ENCODE peak calls at places on chromosomes 2 and 18, in ten cellular contexts. T, H, U, B, J, N, K, R, I and Q are unnamed samples.

GRCh38 chr18:79765491-79766245 is 32.1 kb upstream of the KCNG2 start:
- DNase-seq in T (no peak), H (no peak), U (no peak), B (no peak), J (no peak), N (no peak), K (no peak), R (peak; percentile 75), I (peak; percentile 8), Q (no peak)

GRCh38 chr2:641501-642430 is 35.4 kb downstream of the TMEM18 start:
- DNase-seq in T (no peak), H (no peak), U (no peak), B (no peak), J (no peak), N (no peak), K (no peak), R (no peak), I (no peak), Q (no peak)

GRCh38 chr2:170525566-170525900 is 189.6 kb upstream of the SP5 start:
- DNase-seq in T (peak; percentile 38), H (peak; percentile 71), U (no peak), B (peak; percentile 60), J (peak; percentile 96), N (peak; percentile 76), K (no peak), R (peak; percentile 98), I (peak; percentile 94), Q (peak; percentile 92)

GRCh38 chr2:29844713-29845320 is 76.6 kb downstream of the ALK start:
- DNase-seq in T (no peak), H (no peak), U (no peak), B (no peak), J (no peak), N (no peak), K (no peak), R (peak; percentile 67), I (peak; percentile 10), Q (no peak)

GRCh38 chr18:39453882-39454281 is 1888.3 kb upstream of the CELF4 start:
- DNase-seq in T (peak; percentile 51), H (no peak), U (no peak), B (no peak), J (peak; percentile 99), N (no peak), K (no peak), R (peak; percentile 65), I (peak; percentile 61), Q (no peak)

GRCh38 chr2:177312562-177312961 is 48.0 kb upstream of the NFE2L2 start:
- DNase-seq in T (no peak), H (no peak), U (no peak), B (no peak), J (no peak), N (no peak), K (no peak), R (no peak), I (no peak), Q (no peak)

GRCh38 chr2:11872247-11872947 is 126.0 kb downstream of the LPIN1 start:
- DNase-seq in T (no peak), H (no peak), U (no peak), B (peak; percentile 11), J (peak; percentile 81), N (no peak), K (no peak), R (no peak), I (no peak), Q (peak; percentile 31)

GRCh38 chr18:9587924-9588323 is 26.4 kb downstream of the PPP4R1 start:
- DNase-seq in T (no peak), H (no peak), U (no peak), B (no peak), J (no peak), N (no peak), K (no peak), R (no peak), I (no peak), Q (no peak)

GRCh38 chr2:109129356-109129920 is 433 bp downstream of the SH3RF3 start:
- DNase-seq in T (peak; percentile 33), H (no peak), U (no peak), B (peak; percentile 24), J (peak; percentile 46), N (no peak), K (no peak), R (peak; percentile 66), I (peak; percentile 21), Q (peak; percentile 60)

GRCh38 chr18:12468458-12468857 is 60.7 kb downstream of the PRELID3A start:
- DNase-seq in T (no peak), H (no peak), U (no peak), B (no peak), J (no peak), N (no peak), K (no peak), R (no peak), I (no peak), Q (no peak)

GRCh38 chr18:12474876-12475275 is 67.1 kb downstream of the PRELID3A start:
- DNase-seq in T (no peak), H (no peak), U (no peak), B (no peak), J (no peak), N (no peak), K (no peak), R (peak; percentile 31), I (no peak), Q (no peak)

DNA sequence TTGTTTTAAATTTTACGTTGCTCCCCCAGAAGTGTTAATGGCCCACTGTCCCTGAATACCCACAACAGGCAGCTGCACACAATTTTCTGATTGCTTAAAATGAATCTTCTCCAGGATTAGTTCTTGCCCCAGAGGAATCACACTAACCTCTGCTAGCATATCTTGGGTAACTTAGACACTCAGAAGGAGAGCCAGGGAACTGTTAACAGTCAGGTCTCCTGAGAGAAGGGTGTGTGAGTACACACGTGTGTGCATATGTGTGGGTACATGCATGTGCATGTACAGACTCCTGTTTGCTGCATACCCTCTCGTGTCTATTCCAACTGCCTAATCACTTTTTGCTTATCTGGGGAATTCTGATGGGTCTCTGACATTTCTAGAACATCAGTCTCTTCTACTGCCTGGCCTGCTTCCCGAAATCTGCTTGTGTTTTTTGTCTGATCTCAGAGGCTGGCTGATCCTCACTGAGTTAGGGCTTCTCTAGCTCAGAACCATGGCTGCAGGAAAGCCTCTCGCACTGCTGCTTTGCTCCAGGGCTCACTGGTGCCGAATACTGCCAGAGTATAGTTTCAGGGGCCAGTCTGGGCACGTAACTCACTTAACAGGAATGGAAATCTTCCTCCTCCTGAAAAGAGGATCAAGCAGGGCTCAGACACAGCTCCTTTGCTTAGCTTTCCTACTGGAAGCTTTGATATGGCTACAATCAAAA is 62.8 kb downstream of the PRELID3A start:
- DNase-seq in T (no peak), H (no peak), U (no peak), B (no peak), J (no peak), N (no peak), K (no peak), R (no peak), I (no peak), Q (no peak)
- H3K27ac ChIP-seq in T (no peak overlapping the region), H (no peak overlapping the region), U (no peak overlapping the region), B (no peak overlapping the region), J (no peak overlapping the region), N (no peak overlapping the region), K (no peak overlapping the region), R (no peak overlapping the region), I (no peak overlapping the region), Q (no peak overlapping the region)

GRCh38 chr2:201830666-201831065 is 24.3 kb downstream of the CDK15 start:
- DNase-seq in T (no peak), H (no peak), U (no peak), B (no peak), J (no peak), N (no peak), K (no peak), R (no peak), I (no peak), Q (no peak)
- H3K4me1 ChIP-seq in T (no peaks in the 10 kb centered on the region), H (peaks cover 5% of the 10 kb centered on the region), U (no peaks in the 10 kb centered on the region), B (no peaks in the 10 kb centered on the region), J (no peaks in the 10 kb centered on the region), N (no peaks in the 10 kb centered on the region), K (no peaks in the 10 kb centered on the region), R (peaks cover 26% of the 10 kb centered on the region), I (peaks cover 23% of the 10 kb centered on the region), Q (peaks cover 20% of the 10 kb centered on the region)

DNA sequence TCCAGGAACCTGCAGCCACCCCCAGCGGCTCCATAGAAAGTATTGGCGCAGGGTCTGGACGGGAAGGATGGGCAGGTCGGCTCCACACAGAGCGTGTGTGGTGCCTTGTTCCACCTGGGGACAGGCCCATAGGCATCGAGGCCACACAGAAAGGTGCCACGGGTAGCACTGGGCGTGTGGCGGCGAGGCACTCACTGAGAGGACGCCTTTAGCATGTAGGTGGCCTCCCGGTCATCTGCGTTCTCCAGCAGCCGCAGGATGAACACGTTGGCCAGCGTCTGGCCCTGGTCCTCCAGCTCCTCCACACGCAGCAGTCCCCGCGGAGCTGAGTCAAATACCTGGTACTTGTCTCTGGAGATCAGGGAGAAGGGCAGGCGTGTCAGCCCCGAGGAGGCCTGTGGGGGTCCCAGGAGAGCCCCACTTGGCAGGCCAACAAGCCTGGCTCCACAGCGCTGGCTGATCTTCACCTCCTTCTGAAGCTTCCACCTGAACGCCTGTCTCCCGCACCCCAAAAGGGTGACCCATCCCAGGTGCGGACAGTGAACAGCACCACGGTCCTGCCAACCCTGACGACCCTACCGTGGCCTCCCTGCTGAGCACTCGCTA is 13.2 kb downstream of the SNORC start:
- DNase-seq in T (no peak), H (no peak), U (no peak), B (no peak), J (no peak), N (no peak), K (no peak), R (no peak), I (no peak), Q (no peak)
- H3K27ac ChIP-seq in T (no peak overlapping the region), H (no peak overlapping the region), U (no peak overlapping the region), B (no peak overlapping the region), J (no peak overlapping the region), N (no peak overlapping the region), K (no peak overlapping the region), R (no peak overlapping the region), I (no peak overlapping the region), Q (no peak overlapping the region)

GRCh38 chr2:166234112-166234846 is 106.5 kb upstream of the SCN1A start:
- DNase-seq in T (no peak), H (no peak), U (no peak), B (peak; percentile 10), J (peak; percentile 88), N (no peak), K (no peak), R (peak; percentile 82), I (peak; percentile 87), Q (no peak)

GRCh38 chr2:166233244-166233643 is 105.4 kb upstream of the SCN1A start:
- DNase-seq in T (no peak), H (no peak), U (no peak), B (no peak), J (no peak), N (no peak), K (no peak), R (no peak), I (no peak), Q (no peak)

GRCh38 chr2:166230724-166231070 is 102.9 kb upstream of the SCN1A start:
- DNase-seq in T (no peak), H (no peak), U (no peak), B (no peak), J (no peak), N (no peak), K (no peak), R (no peak), I (no peak), Q (no peak)

GRCh38 chr2:166230024-166230723 is 102.4 kb upstream of the SCN1A start:
- DNase-seq in T (no peak), H (no peak), U (no peak), B (peak; percentile 28), J (peak; percentile 57), N (no peak), K (no peak), R (peak; percentile 48), I (peak; percentile 28), Q (no peak)

DNA sequence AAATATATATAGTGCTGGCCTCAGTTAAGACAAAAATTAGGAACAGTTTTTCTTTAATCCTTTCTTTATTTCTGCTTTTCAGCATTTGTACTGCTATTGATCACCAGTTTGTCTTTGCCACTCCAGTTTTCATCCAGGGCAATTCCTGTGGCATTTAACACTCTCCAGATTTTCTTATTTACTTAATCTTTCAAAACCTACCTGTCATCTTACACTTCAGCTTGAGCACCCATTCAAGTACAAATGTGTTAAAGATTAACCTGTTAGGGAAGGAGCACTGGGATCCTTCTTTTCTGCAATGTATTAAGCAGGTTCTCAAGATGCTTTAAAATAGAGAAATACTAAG is 101.8 kb upstream of the SCN1A start:
- DNase-seq in T (no peak), H (no peak), U (no peak), B (peak; percentile 17), J (no peak), N (no peak), K (no peak), R (no peak), I (no peak), Q (no peak)
- H3K4me1 ChIP-seq in T (no peaks in the 10 kb centered on the region), H (no peaks in the 10 kb centered on the region), U (no peaks in the 10 kb centered on the region), B (peaks cover 27% of the 10 kb centered on the region), J (peaks cover 21% of the 10 kb centered on the region), N (no peaks in the 10 kb centered on the region), K (no peaks in the 10 kb centered on the region), R (peaks cover 32% of the 10 kb centered on the region), I (peaks cover 14% of the 10 kb centered on the region), Q (peaks cover 28% of the 10 kb centered on the region)